ENCODE peak calls at places on chromosomes 12 and 14, in seven cellular contexts. L is mesenchymal stem cell, I is IMR-90, Z is H1, M is H9, V is mesendoderm, O is trophoblast cell. W is an unnamed sample.

GRCh38 chr12:109169262-109169661 is 52.9 kb downstream of the ACACB start:
- DNase-seq in L (no peak), I (no peak), Z (no peak), M (no peak), V (no peak), O (no peak), W (no peak)

GRCh38 chr12:84594157-84594556 is 318.4 kb downstream of the SLC6A15 start:
- DNase-seq in L (no peak), I (no peak), Z (no peak), M (no peak), V (no peak), O (no peak), W (no peak)

GRCh38 chr12:11727133-11727664 is 77.7 kb downstream of the ETV6 start:
- DNase-seq in L (no peak), I (no peak), Z (no peak), M (no peak), V (no peak), O (no peak), W (no peak)

GRCh38 chr12:19553177-19553576 is 113.9 kb downstream of the AEBP2 start:
- DNase-seq in L (no peak), I (no peak), Z (no peak), M (no peak), V (no peak), O (no peak), W (no peak)

GRCh38 chr12:14473707-14474287 is 93.9 kb downstream of the PLBD1 start:
- DNase-seq in L (peak), I (peak), Z (no peak), M (no peak), V (peak), O (peak), W (no peak)

GRCh38 chr14:64983439-64984310 is 3.0 kb upstream of the FNTB start:
- DNase-seq in L (peak), I (peak), Z (no peak), M (no peak), V (peak), O (peak), W (no peak)

GRCh38 chr12:123034865-123035264 is 54.4 kb downstream of the ARL6IP4 start:
- DNase-seq in L (peak), I (peak), Z (no peak), M (no peak), V (no peak), O (no peak), W (no peak)

GRCh38 chr14:23056956-23057756 is at the start of gene CDH24:
- DNase-seq in L (peak), I (peak), Z (peak), M (peak), V (peak), O (peak), W (peak)

GRCh38 chr12:6275609-6276246 is 34.8 kb upstream of the PLEKHG6 start:
- DNase-seq in L (no peak), I (no peak), Z (no peak), M (no peak), V (no peak), O (no peak), W (no peak)

GRCh38 chr12:67442347-67442841 is 173.2 kb downstream of the CAND1 start:
- DNase-seq in L (no peak), I (no peak), Z (no peak), M (no peak), V (no peak), O (no peak), W (no peak)

GRCh38 chr14:91264151-91265150 is 19.9 kb upstream of the GPR68 start:
- DNase-seq in L (no peak), I (no peak), Z (peak), M (peak), V (no peak), O (peak), W (no peak)

GRCh38 chr14:92544051-92544730 is 30.6 kb downstream of the RIN3 start:
- DNase-seq in L (no peak), I (no peak), Z (no peak), M (no peak), V (no peak), O (peak), W (no peak)

GRCh38 chr14:99122521-99123125 is 149.4 kb downstream of the BCL11B start:
- DNase-seq in L (no peak), I (no peak), Z (peak), M (peak), V (peak), O (no peak), W (no peak)

DNA sequence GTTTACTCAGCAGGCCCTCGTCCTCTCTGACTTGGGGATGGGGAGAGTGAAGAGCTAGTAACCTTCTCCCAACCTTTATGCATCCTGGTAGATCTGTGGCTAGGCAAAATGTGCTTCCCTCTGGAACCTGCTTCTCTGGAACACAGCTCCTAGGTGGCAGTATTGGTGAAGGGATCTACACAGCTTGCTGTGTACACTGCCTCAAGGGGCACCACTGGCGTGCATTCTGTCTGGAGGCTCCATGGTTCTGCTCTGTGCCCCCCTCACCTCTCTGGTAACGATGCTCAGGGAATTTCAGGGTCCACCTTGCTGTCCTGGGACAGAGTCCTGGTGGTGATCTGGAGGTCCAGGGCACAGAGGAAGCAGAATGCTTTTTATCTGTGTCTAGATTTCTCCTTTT is 43.5 kb upstream of the KCNA5 start:
- DNase-seq in L (no peak), I (no peak), Z (no peak), M (no peak), V (peak), O (no peak), W (no peak)
- H2BK120ac ChIP-seq in L (no peak), I (no peak), Z (no peak), M (no peak), V (no peak), O (no peak), W (no peak)

GRCh38 chr14:58646479-58646878 is 8.7 kb downstream of the DACT1 start:
- DNase-seq in L (no peak), I (no peak), Z (no peak), M (no peak), V (no peak), O (no peak), W (no peak)
- H4K8ac ChIP-seq in L (no peak), I (no peak), Z (no peak), M (no peak), V (no peak), O (no peak), W (no peak)

DNA sequence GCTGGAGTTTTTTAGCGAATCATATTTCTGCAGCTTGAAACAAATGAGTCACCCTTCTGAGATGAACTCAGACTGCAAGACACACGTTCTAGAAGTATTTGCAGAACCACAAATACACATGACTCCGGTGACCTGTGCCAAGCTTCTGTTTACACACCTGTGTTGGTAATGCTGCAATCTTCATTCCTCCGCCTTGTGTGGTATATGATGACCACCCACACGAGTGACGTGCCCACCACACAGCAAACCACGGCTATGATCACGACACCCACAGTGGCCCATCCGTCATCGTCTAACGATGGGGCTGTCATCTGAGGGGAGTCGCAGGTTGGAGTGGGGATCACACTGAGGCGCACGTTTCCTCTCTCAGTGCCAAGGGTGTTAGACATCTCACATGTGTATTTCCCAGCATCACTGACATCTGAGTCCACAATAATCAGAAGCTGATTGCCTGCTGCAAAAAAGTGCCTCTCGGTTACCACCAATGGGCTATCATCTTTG is 43.0 kb downstream of the LRIG3 start:
- DNase-seq in L (peak), I (peak), Z (no peak), M (no peak), V (no peak), O (peak), W (no peak)
- H2BK120ac ChIP-seq in L (no peak), I (peak), Z (no peak), M (no peak), V (no peak), O (no peak), W (no peak)

DNA sequence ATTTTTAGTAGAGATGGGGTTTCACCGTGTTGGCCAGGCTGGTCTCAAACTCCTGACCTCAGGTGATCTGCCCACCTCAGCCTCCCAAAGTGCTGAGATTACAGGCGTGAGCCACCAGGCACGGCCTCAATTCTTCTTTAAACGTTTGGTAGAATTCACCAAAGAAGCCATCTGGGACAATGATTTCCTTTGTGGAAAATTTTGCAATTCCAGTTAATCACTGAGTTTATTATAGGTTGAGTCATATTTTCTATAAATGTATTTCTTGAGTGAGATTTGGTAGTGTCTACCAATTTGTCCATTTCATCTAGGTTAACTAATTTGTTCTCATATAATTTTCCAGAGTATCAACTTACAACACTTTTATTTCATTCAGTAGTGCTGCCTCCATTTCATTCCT is 683.9 kb upstream of the TMEM132C start:
- DNase-seq in L (no peak), I (no peak), Z (no peak), M (no peak), V (no peak), O (no peak), W (no peak)
- H4K8ac ChIP-seq in L (no peak), I (no peak), Z (no peak), M (no peak), V (no peak), O (no peak), W (no peak)

DNA sequence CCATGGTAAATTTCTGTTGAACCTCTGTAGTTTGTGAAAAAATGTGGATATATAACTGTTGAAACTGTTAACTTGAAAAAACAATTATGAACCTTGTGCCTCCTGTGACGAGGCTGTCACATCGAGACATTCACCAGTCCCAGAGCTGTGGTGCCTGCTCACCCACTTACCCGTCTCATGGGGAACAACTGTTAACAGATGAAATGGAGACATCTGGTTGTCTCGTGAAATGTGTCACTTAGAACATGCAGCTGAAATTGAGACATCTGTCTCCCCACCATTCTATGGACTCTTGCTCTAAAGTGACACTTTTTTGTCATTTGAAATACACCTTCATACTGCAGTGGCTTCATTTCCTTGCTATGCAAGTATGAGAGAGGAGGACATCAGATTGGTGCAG is 240.6 kb downstream of the GXYLT1 start:
- DNase-seq in L (no peak), I (no peak), Z (no peak), M (no peak), V (no peak), O (no peak), W (no peak)
- H2BK120ac ChIP-seq in L (no peak), I (no peak), Z (peak), M (no peak), V (no peak), O (no peak), W (no peak)

GRCh38 chr12:21607701-21608100 is 3.1 kb upstream of the GYS2 start:
- DNase-seq in L (peak), I (peak), Z (no peak), M (no peak), V (peak), O (peak), W (no peak)
- H4K8ac ChIP-seq in L (no peak), I (no peak), Z (no peak), M (no peak), V (no peak), O (no peak), W (no peak)

GRCh38 chr14:50070840-50071548 is 45.4 kb downstream of the VCPKMT start:
- DNase-seq in L (no peak), I (no peak), Z (no peak), M (no peak), V (no peak), O (no peak), W (no peak)
- H2BK120ac ChIP-seq in L (no peak), I (no peak), Z (no peak), M (no peak), V (no peak), O (no peak), W (no peak)

DNA sequence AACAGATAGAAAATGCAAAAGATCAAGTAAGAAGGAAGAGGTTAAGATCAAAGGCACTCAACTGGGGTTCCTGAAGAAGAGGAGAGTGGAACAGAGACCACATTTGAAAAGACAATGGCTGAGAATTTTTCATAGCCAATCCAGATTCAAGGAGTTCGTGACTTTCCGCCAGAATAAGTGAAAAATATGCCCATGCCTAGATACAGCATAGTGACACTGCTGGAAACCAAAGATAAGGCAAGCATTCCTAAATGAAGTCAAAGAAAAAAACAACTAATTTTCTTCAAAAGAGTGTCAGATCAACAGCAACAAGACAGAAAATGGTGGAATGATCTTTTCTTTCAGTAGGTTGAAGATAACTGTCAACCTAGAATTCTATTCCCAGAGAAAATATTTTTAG is 47.5 kb downstream of the EGLN3 start:
- DNase-seq in L (no peak), I (no peak), Z (no peak), M (no peak), V (no peak), O (no peak), W (no peak)
- H4K8ac ChIP-seq in L (no peak), I (no peak), Z (no peak), M (no peak), V (no peak), O (no peak), W (no peak)

DNA sequence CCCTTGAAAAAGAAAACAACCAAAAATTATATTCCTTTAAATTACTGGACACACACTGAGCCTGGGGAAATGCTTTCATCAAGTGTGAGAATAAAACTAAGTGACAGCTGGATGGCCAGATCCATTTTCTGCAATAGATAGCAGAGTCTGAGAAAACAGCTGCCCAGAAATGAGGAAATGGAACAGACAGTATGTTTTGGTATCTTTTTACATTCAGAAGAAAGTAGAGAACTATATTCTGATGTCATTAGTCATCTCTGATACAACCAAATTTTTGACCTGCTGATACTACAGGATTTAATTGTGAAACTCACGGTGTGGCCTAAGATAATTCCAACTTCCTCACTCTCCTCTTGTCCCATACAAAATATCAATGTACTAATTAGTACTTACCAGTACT is 78.2 kb downstream of the HMGA2 start:
- DNase-seq in L (peak), I (peak), Z (no peak), M (no peak), V (no peak), O (peak), W (no peak)
- H2BK120ac ChIP-seq in L (no peak), I (no peak), Z (no peak), M (no peak), V (no peak), O (no peak), W (no peak)